ENCODE peak calls at places on chromosomes 4 and X, in four cellular contexts. E, I, C and M are unnamed samples.

GRCh38 chr4:7894098-7894676 is 45.5 kb downstream of the AFAP1 start:
- DNase-seq in E (no peak), I (no peak), C (no peak), M (no peak)

GRCh38 chr4:118680808-118681207 is 4.4 kb upstream of the METTL14 start:
- DNase-seq in E (no peak), I (no peak), C (no peak), M (no peak)

GRCh38 chrX:41265615-41266014 is 68.3 kb upstream of the DDX3X start:
- DNase-seq in E (no peak), I (peak; percentile 68), C (no peak), M (peak; percentile 67)

GRCh38 chr4:138981930-138982390 is 33.6 kb upstream of the NOCT start:
- DNase-seq in E (no peak), I (no peak), C (no peak), M (no peak)

GRCh38 chr4:152530600-152530999 is 5.3 kb downstream of the FBXW7 start:
- DNase-seq in E (no peak), I (no peak), C (no peak), M (no peak)

GRCh38 chr4:83212041-83212851 is 72.4 kb downstream of the COQ2 start:
- DNase-seq in E (no peak), I (peak; percentile 94), C (no peak), M (peak; percentile 90)

GRCh38 chrX:39397561-39398200 is 596.4 kb downstream of the MID1IP1 start:
- DNase-seq in E (no peak), I (no peak), C (no peak), M (no peak)

GRCh38 chrX:427812-428725 is 41.4 kb upstream of the PPP2R3B start:
- DNase-seq in E (no peak), I (no peak), C (no peak), M (no peak)

GRCh38 chr4:151313306-151314028 is 11.9 kb downstream of the SH3D19 start:
- DNase-seq in E (no peak), I (no peak), C (no peak), M (no peak)

GRCh38 chr4:8747467-8747841 is 124.2 kb downstream of the HMX1 start:
- DNase-seq in E (no peak), I (no peak), C (peak; percentile 7), M (no peak)

GRCh38 chr4:63814171-63814964 is 594.9 kb downstream of the TECRL start:
- DNase-seq in E (no peak), I (no peak), C (no peak), M (no peak)

GRCh38 chr4:17347445-17347844 is 164.4 kb downstream of the QDPR start:
- DNase-seq in E (peak; percentile 43), I (peak; percentile 34), C (no peak), M (peak; percentile 30)

GRCh38 chr4:105305019-105305836 is 158.6 kb downstream of the TET2 start:
- DNase-seq in E (no peak), I (no peak), C (no peak), M (no peak)

GRCh38 chr4:9691221-9692065 is 90.0 kb upstream of the DRD5 start:
- DNase-seq in E (peak; percentile 92), I (peak; percentile 88), C (peak; percentile 97), M (peak; percentile 89)

GRCh38 chrX:65985922-65986588 is 53.8 kb downstream of the VSIG4 start:
- DNase-seq in E (peak; percentile 70), I (peak; percentile 61), C (no peak), M (peak; percentile 58)

GRCh38 chr4:15542795-15543194 is 73.1 kb downstream of the CC2D2A start:
- DNase-seq in E (no peak), I (no peak), C (no peak), M (no peak)

GRCh38 chrX:108696690-108697089 is 39.7 kb downstream of the IRS4 start:
- DNase-seq in E (no peak), I (no peak), C (no peak), M (no peak)

GRCh38 chrX:130174051-130174704 is 2.4 kb downstream of the RAB33A start:
- DNase-seq in E (peak; percentile 24), I (no peak), C (no peak), M (no peak)

GRCh38 chrX:28920554-28920953 is 333.3 kb downstream of the IL1RAPL1 start:
- DNase-seq in E (no peak), I (no peak), C (no peak), M (no peak)

GRCh38 chr4:52202251-52202779 is 151.2 kb downstream of the SPATA18 start:
- DNase-seq in E (no peak), I (no peak), C (no peak), M (no peak)

GRCh38 chr4:92305878-92306520 is 2.2 kb downstream of the GRID2 start:
- DNase-seq in E (no peak), I (no peak), C (no peak), M (no peak)

GRCh38 chrX:113800955-113801354 is 782.9 kb upstream of the HTR2C start:
- DNase-seq in E (no peak), I (no peak), C (no peak), M (no peak)

GRCh38 chr4:136927172-136927571 is 605.1 kb downstream of the PCDH18 start:
- DNase-seq in E (no peak), I (no peak), C (no peak), M (no peak)

GRCh38 chrX:65195621-65196020 is 219.4 kb upstream of the ZC4H2 start:
- DNase-seq in E (no peak), I (no peak), C (no peak), M (no peak)

GRCh38 chr4:7876096-7876993 is 63.3 kb downstream of the AFAP1 start:
- DNase-seq in E (peak; percentile 8), I (no peak), C (no peak), M (peak; percentile 36)

GRCh38 chr4:1669850-1670249 is 14.3 kb downstream of the FAM53A start:
- DNase-seq in E (no peak), I (no peak), C (no peak), M (no peak)

GRCh38 chrX:101407167-101407747 is 468 bp downstream of the GLA start:
- DNase-seq in E (no peak), I (no peak), C (no peak), M (no peak)

GRCh38 chr4:100590308-100590707 is 72.5 kb upstream of the EMCN start:
- DNase-seq in E (no peak), I (no peak), C (no peak), M (no peak)

GRCh38 chr4:141580523-141580922 is 55.9 kb upstream of the IL15 start:
- DNase-seq in E (no peak), I (no peak), C (no peak), M (no peak)

GRCh38 chr4:7805533-7806079 is 134.1 kb downstream of the AFAP1 start:
- DNase-seq in E (no peak), I (no peak), C (peak; percentile 78), M (no peak)

GRCh38 chrX:48025561-48025960 is 18.8 kb downstream of the SPACA5 start:
- DNase-seq in E (peak; percentile 48), I (peak; percentile 55), C (no peak), M (no peak)

GRCh38 chrX:75229774-75230173 is 44.1 kb upstream of the UPRT start:
- DNase-seq in E (no peak), I (no peak), C (no peak), M (no peak)

GRCh38 chrX:42127563-42127962 is 204.2 kb upstream of the CASK start:
- DNase-seq in E (no peak), I (no peak), C (no peak), M (no peak)

GRCh38 chr4:93299116-93299515 is 529.4 kb upstream of the ATOH1 start:
- DNase-seq in E (no peak), I (no peak), C (no peak), M (no peak)

GRCh38 chrX:22818061-22818460 is 181.7 kb upstream of the DDX53 start:
- DNase-seq in E (no peak), I (no peak), C (no peak), M (no peak)

DNA sequence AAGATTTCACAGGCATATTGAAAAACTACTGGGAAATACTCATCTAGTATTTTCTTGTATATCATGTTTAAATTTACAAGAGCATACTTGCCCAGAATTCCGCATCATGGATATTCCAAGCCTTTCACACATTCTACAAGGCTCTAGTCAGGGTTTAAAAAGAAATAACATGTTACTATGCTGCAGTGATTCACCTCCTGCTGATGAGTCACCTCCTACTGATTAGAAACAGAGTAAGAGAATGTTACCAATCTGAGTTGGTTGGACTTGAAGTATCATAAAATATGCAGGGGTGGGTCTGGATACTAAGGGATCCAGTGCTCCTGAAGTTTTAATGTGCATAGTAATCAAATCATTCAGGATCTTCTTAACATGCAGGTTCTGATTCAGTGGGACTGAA is 192.0 kb upstream of the ANK2 start:
- DNase-seq in E (no peak), I (no peak), C (no peak), M (no peak)
- H3K4me1 ChIP-seq in E (no peaks in the 10 kb centered on the region), I (no peaks in the 10 kb centered on the region), C (no peaks in the 10 kb centered on the region), M (no peaks in the 10 kb centered on the region)

GRCh38 chrX:107135076-107135964 is 16.7 kb upstream of the RBM41 start:
- DNase-seq in E (peak; percentile 14), I (no peak), C (no peak), M (no peak)
- H3K27ac ChIP-seq in E (peak overlapping the region; percentile 65), I (no peak overlapping the region), C (no peak overlapping the region), M (no peak overlapping the region)

DNA sequence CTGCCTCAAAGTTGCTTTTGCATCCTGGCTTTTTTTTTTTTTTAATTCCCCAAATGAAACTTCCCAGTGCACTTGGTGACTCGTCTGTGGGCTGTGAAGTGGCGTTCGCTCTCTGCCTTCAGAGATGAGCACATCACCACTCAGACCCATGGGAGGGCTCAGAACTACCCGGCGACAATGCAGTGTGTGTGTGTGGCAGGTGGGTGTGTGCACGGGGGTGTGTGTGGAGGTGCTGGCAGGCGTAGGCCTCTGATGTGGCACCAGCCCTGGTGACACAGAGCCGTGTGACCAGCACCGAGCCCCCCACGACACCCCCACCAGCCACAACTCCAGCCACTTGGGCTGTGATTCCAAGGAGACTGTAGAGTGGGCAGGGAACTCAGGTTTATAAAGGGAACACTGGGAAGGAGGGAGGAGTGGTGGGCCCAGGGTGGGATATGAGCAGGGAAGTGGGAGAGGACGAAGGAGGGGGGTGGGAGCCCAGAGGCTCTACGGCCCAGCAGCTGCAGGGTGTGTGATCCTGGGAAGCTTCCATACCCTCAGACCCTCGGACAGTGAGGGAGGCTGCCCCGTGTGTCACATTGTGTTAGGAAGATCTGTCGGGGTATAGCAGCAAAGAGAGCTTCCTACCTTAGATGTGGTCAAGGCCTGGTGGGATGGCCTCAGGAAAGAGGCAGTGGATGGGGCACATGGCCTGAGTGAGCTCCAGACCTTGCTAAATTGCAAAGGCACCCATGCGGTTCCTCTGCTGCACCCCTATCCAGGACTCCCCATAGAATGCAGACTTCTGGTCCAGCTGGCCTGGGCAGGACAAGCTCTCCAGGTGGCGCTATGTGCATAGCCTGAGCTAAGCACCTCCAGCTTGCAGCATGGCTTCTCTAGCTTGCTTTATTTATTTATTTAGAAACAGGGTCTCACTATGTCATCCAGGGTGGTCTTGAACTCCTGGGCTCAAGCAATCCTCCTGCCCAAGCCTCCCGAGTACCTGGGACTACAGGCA is 5.8 kb upstream of the WFS1 start:
- DNase-seq in E (no peak), I (no peak), C (no peak), M (no peak)
- H3K4me1 ChIP-seq in E (no peaks in the 10 kb centered on the region), I (no peaks in the 10 kb centered on the region), C (no peaks in the 10 kb centered on the region), M (peaks cover 2% of the 10 kb centered on the region)

DNA sequence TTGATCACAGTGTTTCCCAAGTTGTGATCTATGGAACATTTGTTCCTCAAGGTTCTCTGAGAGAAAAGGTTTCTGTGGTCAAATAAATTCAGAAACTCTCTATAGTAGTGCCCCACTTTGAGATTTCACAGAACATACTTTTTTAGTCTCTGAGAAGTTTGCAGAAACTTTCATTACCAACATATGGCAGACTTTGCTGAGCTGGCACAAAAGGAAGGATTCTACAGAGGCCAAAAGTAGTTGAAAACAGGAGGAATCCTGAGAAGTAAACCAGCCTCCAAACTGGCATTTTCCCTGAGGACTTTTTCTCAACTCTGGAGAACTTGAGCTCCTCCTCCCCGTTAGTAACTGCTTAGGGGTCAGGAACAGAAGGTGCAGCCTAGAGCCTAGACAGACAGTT is 117.8 kb upstream of the ESX1 start:
- DNase-seq in E (no peak), I (no peak), C (no peak), M (no peak)
- H3K27ac ChIP-seq in E (no peak overlapping the region), I (no peak overlapping the region), C (no peak overlapping the region), M (no peak overlapping the region)

GRCh38 chrX:118534716-118535493 is 39.3 kb downstream of the DOCK11 start:
- DNase-seq in E (no peak), I (no peak), C (no peak), M (no peak)
- H3K4me1 ChIP-seq in E (no peaks in the 10 kb centered on the region), I (peaks cover 48% of the 10 kb centered on the region), C (no peaks in the 10 kb centered on the region), M (peaks cover 89% of the 10 kb centered on the region)